ENCODE peak calls at places on chromosomes 3 and 15, in four cellular contexts. A is CD4-positive, alpha-beta T cell; R is A549; Z is GM23338. J is an unnamed sample.

GRCh38 chr15:79459666-79460065 is 27.5 kb downstream of the MINAR1 start:
- DNase-seq in A (no peak), R (no peak), Z (no peak), J (no peak)

GRCh38 chr3:114214542-114215341 is 22.6 kb downstream of the ZNF80 start:
- DNase-seq in A (peak), R (no peak), Z (peak), J (no peak)

GRCh38 chr3:141644931-141645330 is 93.2 kb upstream of the RNF7 start:
- DNase-seq in A (peak), R (peak), Z (peak), J (peak)

GRCh38 chr15:77440378-77440999 is 19.8 kb downstream of the HMG20A start:
- DNase-seq in A (no peak), R (peak), Z (no peak), J (no peak)

GRCh38 chr3:165854696-165855095 is 17.5 kb upstream of the BCHE start:
- DNase-seq in A (no peak), R (peak), Z (peak), J (no peak)

GRCh38 chr3:195063596-195064193 is 207.3 kb downstream of the XXYLT1 start:
- DNase-seq in A (no peak), R (no peak), Z (no peak), J (no peak)

GRCh38 chr3:29286841-29287240 is 6.0 kb downstream of the RBMS3 start:
- DNase-seq in A (no peak), R (no peak), Z (no peak), J (no peak)

GRCh38 chr15:78205856-78206255 is 28.5 kb downstream of the ACSBG1 start:
- DNase-seq in A (no peak), R (no peak), Z (no peak), J (no peak)

GRCh38 chr3:138921316-138922292 is 25.3 kb downstream of the FOXL2 start:
- DNase-seq in A (no peak), R (peak), Z (no peak), J (no peak)

GRCh38 chr3:171760475-171760874 is 49.8 kb downstream of the PLD1 start:
- DNase-seq in A (no peak), R (no peak), Z (no peak), J (no peak)

GRCh38 chr3:178454714-178455113 is 81.5 kb upstream of the KCNMB2 start:
- DNase-seq in A (no peak), R (no peak), Z (no peak), J (peak)

GRCh38 chr3:175475765-175476164 is 616.6 kb downstream of the NAALADL2 start:
- DNase-seq in A (no peak), R (no peak), Z (no peak), J (no peak)

GRCh38 chr3:59411176-59411575 is 361.4 kb upstream of the CFAP20DC start:
- DNase-seq in A (no peak), R (no peak), Z (no peak), J (no peak)

GRCh38 chr3:48623851-48624547 is 2.4 kb upstream of the TMEM89 start:
- DNase-seq in A (no peak), R (no peak), Z (peak), J (no peak)

GRCh38 chr15:70241031-70241430 is 143.3 kb upstream of the TLE3 start:
- DNase-seq in A (no peak), R (no peak), Z (no peak), J (no peak)

GRCh38 chr3:38479431-38480092 is 16.6 kb upstream of the EXOG start:
- DNase-seq in A (no peak), R (peak), Z (peak), J (peak)

GRCh38 chr3:37823189-37823588 is 38.5 kb upstream of the CTDSPL start:
- DNase-seq in A (no peak), R (no peak), Z (no peak), J (no peak)

GRCh38 chr15:55980511-55980910 is 12.9 kb downstream of the NEDD4 start:
- DNase-seq in A (no peak), R (no peak), Z (no peak), J (no peak)

GRCh38 chr3:147943265-147943945 is 534.2 kb downstream of the ZIC1 start:
- DNase-seq in A (no peak), R (peak), Z (no peak), J (no peak)

GRCh38 chr3:38111201-38111600 is 25.7 kb downstream of the ACAA1 start:
- DNase-seq in A (no peak), R (no peak), Z (no peak), J (no peak)

GRCh38 chr15:90774731-90775521 is 57.8 kb downstream of the BLM start:
- DNase-seq in A (no peak), R (peak), Z (no peak), J (no peak)

GRCh38 chr3:100086401-100086800 is 27.9 kb downstream of the FILIP1L start:
- DNase-seq in A (no peak), R (no peak), Z (no peak), J (no peak)

GRCh38 chr3:72346526-72346926 is 501.7 kb downstream of the SHQ1 start:
- DNase-seq in A (no peak), R (no peak), Z (no peak), J (no peak)

GRCh38 chr15:55237219-55238130 is 40.7 kb upstream of the RSL24D1 start:
- DNase-seq in A (no peak), R (no peak), Z (no peak), J (no peak)

GRCh38 chr3:180329187-180329586 is 272.8 kb upstream of the TTC14 start:
- DNase-seq in A (no peak), R (no peak), Z (peak), J (no peak)

GRCh38 chr3:141051641-141052569 is 758 bp downstream of the SPSB4 start:
- DNase-seq in A (no peak), R (peak), Z (peak), J (peak)

GRCh38 chr3:180755553-180755952 is 76.3 kb upstream of the CCDC39 start:
- DNase-seq in A (no peak), R (no peak), Z (peak), J (no peak)

GRCh38 chr15:59138243-59138642 is 33.3 kb downstream of the CCNB2 start:
- DNase-seq in A (peak), R (peak), Z (peak), J (peak)

GRCh38 chr15:66825139-66825538 is 123.1 kb downstream of the SMAD6 start:
- DNase-seq in A (no peak), R (no peak), Z (no peak), J (no peak)

GRCh38 chr3:139037478-139037877 is 7.2 kb downstream of the PRR23C start:
- DNase-seq in A (no peak), R (no peak), Z (no peak), J (no peak)

DNA sequence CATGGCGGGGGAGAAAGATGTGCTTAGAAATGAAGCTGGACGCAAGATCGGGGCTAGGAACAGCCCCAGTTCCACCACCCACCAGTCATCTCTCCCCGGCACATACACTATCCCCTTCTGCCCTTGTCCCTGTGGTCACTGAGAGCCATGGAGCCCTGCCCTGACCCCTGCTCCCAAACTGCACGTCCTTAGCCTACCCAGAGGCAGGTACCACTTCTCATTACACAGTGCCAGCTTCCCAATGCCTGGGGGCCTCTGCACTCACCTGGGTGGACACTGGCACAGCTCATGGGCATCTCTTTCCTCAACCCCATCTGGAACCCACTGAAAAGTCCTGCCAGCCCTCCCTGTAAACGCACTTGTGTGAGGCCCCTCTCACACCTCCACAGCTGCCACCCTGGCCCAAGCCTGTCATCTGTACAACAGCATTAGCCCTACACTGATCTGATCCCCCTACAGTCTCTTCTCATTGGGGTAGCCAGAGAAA is 139.4 kb upstream of the PRR20G start:
- DNase-seq in A (no peak), R (no peak), Z (no peak), J (no peak)
- H3K27ac ChIP-seq in A (no peak), R (no peak), Z (no peak), J (no peak)

GRCh38 chr15:34436956-34437442 is 609 bp downstream of the GOLGA8A start:
- DNase-seq in A (peak), R (no peak), Z (peak), J (peak)
- H3K27ac ChIP-seq in A (peak), R (peak), Z (no peak), J (no peak)

GRCh38 chr15:96331141-96331941 is 841 bp downstream of the NR2F2 start:
- DNase-seq in A (no peak), R (peak), Z (no peak), J (no peak)

GRCh38 chr15:96328101-96328958 is 2.2 kb upstream of the NR2F2 start:
- DNase-seq in A (no peak), R (no peak), Z (no peak), J (no peak)

GRCh38 chr15:96329403-96329981 is 1.0 kb upstream of the NR2F2 start:
- DNase-seq in A (no peak), R (peak), Z (no peak), J (no peak)

GRCh38 chr15:96330450-96331140 is at the start of gene NR2F2:
- DNase-seq in A (peak), R (peak), Z (peak), J (peak)

GRCh38 chr15:96330064-96330449 is 443 bp upstream of the NR2F2 start:
- DNase-seq in A (no peak), R (peak), Z (peak), J (no peak)
- H3K27ac ChIP-seq in A (no peak), R (peak), Z (no peak), J (peak)

GRCh38 chr3:73552700-73553099 is 72.0 kb downstream of the PDZRN3 start:
- DNase-seq in A (no peak), R (no peak), Z (no peak), J (no peak)

GRCh38 chr3:73558399-73559075 is 66.2 kb downstream of the PDZRN3 start:
- DNase-seq in A (no peak), R (no peak), Z (peak), J (no peak)

GRCh38 chr3:73559730-73560129 is 65.0 kb downstream of the PDZRN3 start:
- DNase-seq in A (no peak), R (no peak), Z (no peak), J (no peak)

GRCh38 chr3:73561494-73561893 is 63.2 kb downstream of the PDZRN3 start:
- DNase-seq in A (no peak), R (no peak), Z (no peak), J (no peak)

GRCh38 chr3:73556520-73557371 is 68.0 kb downstream of the PDZRN3 start:
- DNase-seq in A (no peak), R (no peak), Z (peak), J (no peak)
- H3K27ac ChIP-seq in A (no peak), R (no peak), Z (no peak), J (no peak)

GRCh38 chr3:77407454-77407853 is 367.6 kb downstream of the ROBO2 start:
- DNase-seq in A (no peak), R (no peak), Z (no peak), J (no peak)

GRCh38 chr3:77411990-77412389 is 372.1 kb downstream of the ROBO2 start:
- DNase-seq in A (no peak), R (no peak), Z (no peak), J (no peak)

GRCh38 chr3:77411334-77411733 is 371.4 kb downstream of the ROBO2 start:
- DNase-seq in A (no peak), R (no peak), Z (no peak), J (no peak)

GRCh38 chr3:77414881-77415280 is 375.0 kb downstream of the ROBO2 start:
- DNase-seq in A (no peak), R (no peak), Z (no peak), J (no peak)

GRCh38 chr3:77412591-77412990 is 372.7 kb downstream of the ROBO2 start:
- DNase-seq in A (no peak), R (no peak), Z (no peak), J (no peak)
- H3K27ac ChIP-seq in A (no peak), R (no peak), Z (no peak), J (no peak)

GRCh38 chr15:63041982-63042878 is at the start of gene TPM1:
- DNase-seq in A (no peak), R (peak), Z (peak), J (peak)
- H3K27ac ChIP-seq in A (no peak), R (peak), Z (peak), J (peak)

GRCh38 chr3:65811917-65812316 is 226.8 kb downstream of the MAGI1 start:
- DNase-seq in A (no peak), R (no peak), Z (no peak), J (no peak)
- H3K27ac ChIP-seq in A (no peak), R (no peak), Z (no peak), J (no peak)

GRCh38 chr3:21673393-21673792 is 77.6 kb downstream of the ZNF385D start:
- DNase-seq in A (no peak), R (no peak), Z (no peak), J (no peak)
- H3K27ac ChIP-seq in A (no peak), R (no peak), Z (no peak), J (peak)

DNA sequence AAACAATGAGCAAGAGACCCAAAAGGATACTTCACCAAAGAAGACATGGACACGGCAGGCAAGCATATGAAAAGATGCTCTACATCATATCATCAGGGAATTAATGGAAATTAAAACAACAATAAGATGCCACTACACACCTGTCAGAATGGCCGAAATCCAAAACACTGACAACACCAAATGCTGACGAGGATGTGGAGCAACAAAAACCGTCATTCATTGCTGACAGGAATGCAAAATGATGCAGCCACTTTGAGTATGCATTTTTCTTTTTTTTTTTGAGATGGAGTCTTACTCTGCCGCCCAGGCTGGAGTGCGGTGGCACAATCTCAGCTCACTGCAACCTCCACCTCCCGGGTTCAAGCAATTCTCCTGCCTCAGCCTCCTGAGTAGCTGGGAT is 19.0 kb downstream of the EDC3 start:
- DNase-seq in A (no peak), R (no peak), Z (no peak), J (no peak)
- H3K27ac ChIP-seq in A (no peak), R (no peak), Z (no peak), J (no peak)

GRCh38 chr3:184328516-184328915 is 8.9 kb upstream of the FAM131A start:
- DNase-seq in A (no peak), R (no peak), Z (no peak), J (no peak)
- H3K27ac ChIP-seq in A (no peak), R (no peak), Z (no peak), J (no peak)